ENCODE peak calls at places on chromosomes 11 and 22, in five cellular contexts. O is right atrium auricular region, X is astrocyte of the spinal cord, N is IMR-90, B is body of pancreas. W is an unnamed sample.

GRCh38 chr11:112523477-112523876 is 262.8 kb upstream of the PLET1 start:
- DNase-seq in O (peak), X (peak), N (no peak), B (peak), W (no peak)

GRCh38 chr11:85884581-85885021 is 29.4 kb downstream of the CCDC83 start:
- DNase-seq in O (no peak), X (peak), N (peak), B (no peak), W (peak)

GRCh38 chr11:93537767-93538261 is 5.4 kb downstream of the SMCO4 start:
- DNase-seq in O (peak), X (no peak), N (peak), B (no peak), W (no peak)

GRCh38 chr11:125948278-125949051 is 2.6 kb downstream of the VSIG10L2 start:
- DNase-seq in O (peak), X (no peak), N (no peak), B (no peak), W (no peak)

GRCh38 chr11:75667831-75668507 is 869 bp downstream of the MAP6 start:
- DNase-seq in O (no peak), X (peak), N (peak), B (peak), W (peak)

GRCh38 chr22:41619979-41620645 is 731 bp downstream of the DESI1 start:
- DNase-seq in O (peak), X (no peak), N (no peak), B (peak), W (no peak)

GRCh38 chr22:49790912-49791311 is 36.8 kb downstream of the BRD1 start:
- DNase-seq in O (no peak), X (no peak), N (no peak), B (no peak), W (no peak)

GRCh38 chr11:86431258-86431657 is 56.6 kb downstream of the CCDC81 start:
- DNase-seq in O (no peak), X (no peak), N (no peak), B (no peak), W (no peak)

GRCh38 chr11:15707971-15708370 is 593.2 kb downstream of the INSC start:
- DNase-seq in O (no peak), X (peak), N (peak), B (peak), W (peak)

GRCh38 chr11:82523141-82523540 is 210.5 kb downstream of the FAM181B start:
- DNase-seq in O (no peak), X (no peak), N (no peak), B (no peak), W (no peak)

GRCh38 chr11:75762885-75763284 is 5.7 kb upstream of the DGAT2 start:
- DNase-seq in O (no peak), X (no peak), N (peak), B (no peak), W (peak)

GRCh38 chr11:129204439-129204838 is 12.3 kb upstream of the ARHGAP32 start:
- DNase-seq in O (no peak), X (no peak), N (no peak), B (no peak), W (no peak)

GRCh38 chr11:34055218-34056000 is 3.9 kb downstream of the CAPRIN1 start:
- DNase-seq in O (no peak), X (no peak), N (no peak), B (no peak), W (no peak)

GRCh38 chr11:108221401-108221800 is 1.0 kb downstream of the NPAT start:
- DNase-seq in O (no peak), X (peak), N (peak), B (no peak), W (peak)

GRCh38 chr11:122796128-122796717 is 42.1 kb upstream of the CRTAM start:
- DNase-seq in O (no peak), X (no peak), N (peak), B (peak), W (peak)

GRCh38 chr11:4095509-4096230 is 1.1 kb downstream of the RRM1 start:
- DNase-seq in O (no peak), X (peak), N (peak), B (no peak), W (peak)

GRCh38 chr11:11036185-11037161 is 178.6 kb upstream of the ZBED5 start:
- DNase-seq in O (no peak), X (peak), N (peak), B (peak), W (peak)

GRCh38 chr11:12005061-12005460 is 3.4 kb downstream of the DKK3 start:
- DNase-seq in O (no peak), X (no peak), N (no peak), B (no peak), W (peak)

GRCh38 chr11:17714356-17714854 is 5.0 kb upstream of the MYOD1 start:
- DNase-seq in O (no peak), X (no peak), N (no peak), B (no peak), W (no peak)

GRCh38 chr11:12184696-12185095 is 74.3 kb downstream of the MICAL2 start:
- DNase-seq in O (no peak), X (peak), N (peak), B (no peak), W (peak)

GRCh38 chr11:69325446-69325845 is 31.5 kb downstream of the MYEOV start:
- DNase-seq in O (no peak), X (no peak), N (no peak), B (no peak), W (no peak)

DNA sequence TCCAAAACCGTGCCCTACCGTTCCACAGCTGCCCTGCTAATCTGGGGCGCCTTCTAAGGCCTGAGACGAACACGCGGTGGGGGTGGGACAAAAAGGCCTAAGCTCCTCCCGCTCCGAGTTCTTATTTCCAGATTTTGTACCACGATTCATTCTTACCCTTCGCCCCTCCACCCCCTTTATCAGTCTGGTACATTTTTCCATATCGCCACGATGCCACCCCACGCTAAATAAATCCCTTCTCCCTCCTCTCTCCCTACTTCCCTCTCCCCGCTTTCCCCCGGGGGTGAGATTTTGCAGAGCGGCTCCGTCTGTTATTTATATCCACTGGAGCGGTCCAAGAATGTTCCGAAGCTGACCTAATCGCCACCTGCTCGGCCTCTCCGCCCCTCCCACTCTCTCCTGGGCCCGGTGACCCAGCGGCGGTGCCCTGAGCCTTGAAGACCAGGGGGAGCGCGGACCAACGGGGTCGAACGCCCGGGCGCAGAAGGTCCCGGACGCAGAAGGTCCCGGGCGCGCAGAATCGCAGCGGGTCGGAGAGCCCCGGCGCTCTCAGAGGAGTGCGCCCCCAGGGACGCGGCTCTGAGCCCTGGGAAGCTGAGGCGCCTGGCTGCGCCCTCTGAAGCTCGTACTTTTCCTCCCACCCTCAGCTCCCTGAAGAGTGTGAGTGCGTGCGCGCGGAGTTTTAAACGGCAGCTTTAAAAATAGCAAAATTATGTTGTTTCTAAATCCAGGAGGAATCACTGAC is 875 bp upstream of the PACSIN3 start:
- DNase-seq in O (no peak), X (peak), N (peak), B (peak), W (peak)
- TF ChIP-seq CTCF in O (peak), X (peak), N (no peak), B (no peak), W (no peak)

DNA sequence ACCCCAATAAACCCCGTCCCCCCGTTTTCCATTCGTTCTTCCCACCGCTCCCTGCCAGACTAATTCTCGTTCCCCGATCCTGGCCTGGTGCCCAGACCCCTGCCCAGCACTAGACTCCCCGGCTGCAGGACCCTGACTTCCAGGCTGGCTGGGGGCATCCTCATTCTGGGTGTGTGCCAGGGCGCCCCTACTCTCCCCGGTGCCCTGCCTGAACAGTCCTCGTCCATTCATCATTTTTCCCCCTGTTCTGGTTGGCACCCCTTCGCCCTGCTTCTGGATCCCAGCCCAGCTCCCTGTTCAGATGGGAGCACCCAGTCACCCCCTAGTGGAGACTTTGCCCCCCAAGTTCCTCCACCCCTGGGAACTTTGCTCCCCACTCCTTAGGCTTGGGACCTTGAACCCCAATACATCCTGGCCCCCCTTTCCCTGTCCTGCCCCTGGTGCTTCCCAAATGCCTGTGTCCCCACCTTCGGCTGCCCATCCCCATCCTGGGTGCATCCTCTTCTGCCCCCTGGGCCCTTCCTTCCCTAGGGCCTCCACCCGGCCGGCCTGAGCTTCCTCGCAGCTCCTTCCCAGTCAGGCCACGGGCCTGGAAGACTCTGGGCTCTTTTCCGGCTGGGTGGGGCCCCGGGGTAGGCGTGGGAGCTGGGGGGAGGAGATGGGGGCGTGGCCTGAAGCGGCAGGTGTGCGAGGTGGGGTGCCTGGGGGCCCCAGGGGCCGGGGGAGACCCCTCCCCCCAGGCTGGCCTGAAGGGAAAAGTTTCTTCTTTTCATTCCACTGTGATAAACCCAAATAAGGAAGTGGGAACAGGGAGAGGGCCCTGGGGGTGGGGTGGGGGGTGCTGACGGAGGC is 882 bp downstream of the PLCB3 start:
- DNase-seq in O (no peak), X (no peak), N (no peak), B (peak), W (peak)
- TF ChIP-seq CTCF in O (peak), X (peak), N (peak), B (peak), W (peak)

DNA sequence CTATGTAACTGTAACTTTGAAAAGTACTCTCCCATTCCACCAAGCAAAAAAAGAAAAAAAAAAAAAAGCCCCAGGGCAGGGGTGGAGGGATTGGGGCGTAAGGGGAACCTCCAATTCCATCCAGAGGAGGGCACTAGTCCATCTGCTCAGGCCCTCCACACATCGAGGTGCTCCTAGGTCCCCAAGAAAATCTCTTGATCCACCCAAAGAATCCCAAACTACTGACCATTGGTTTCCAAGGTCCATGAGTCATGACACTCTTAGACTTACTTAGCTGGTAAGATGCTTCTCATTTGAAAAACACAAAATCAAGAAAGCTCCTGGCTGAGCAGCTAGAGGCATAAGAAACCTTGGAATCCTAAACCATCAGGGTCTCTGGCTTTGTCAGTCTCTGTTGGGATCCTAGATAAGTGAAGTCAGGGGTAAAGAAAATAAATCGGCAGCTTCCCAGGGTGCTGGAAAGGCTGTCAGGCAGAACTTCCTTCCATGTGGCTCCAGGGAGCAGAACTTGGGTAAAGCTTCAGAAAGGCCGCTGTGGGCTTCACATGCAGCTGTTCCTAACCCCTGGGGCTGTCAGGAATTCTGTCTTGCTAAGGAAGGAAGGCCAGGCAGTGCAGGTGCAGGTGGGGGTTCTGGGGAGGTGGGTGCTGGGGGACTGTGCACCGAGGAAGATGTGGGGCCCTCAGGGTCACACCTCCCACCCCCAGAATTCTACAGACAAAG is 49.4 kb upstream of the ADA2 start:
- DNase-seq in O (no peak), X (no peak), N (no peak), B (no peak), W (peak)
- TF ChIP-seq CTCF in O (peak), X (peak), N (no peak), B (no peak), W (no peak)

GRCh38 chr11:118484405-118484804 is 42.9 kb upstream of the TTC36 start:
- DNase-seq in O (no peak), X (no peak), N (no peak), B (no peak), W (no peak)

GRCh38 chr11:118488480-118489109 is 38.7 kb upstream of the TTC36 start:
- DNase-seq in O (peak), X (peak), N (peak), B (peak), W (peak)

GRCh38 chr11:118491041-118491440 is 36.2 kb upstream of the TTC36 start:
- DNase-seq in O (no peak), X (no peak), N (no peak), B (no peak), W (no peak)

DNA sequence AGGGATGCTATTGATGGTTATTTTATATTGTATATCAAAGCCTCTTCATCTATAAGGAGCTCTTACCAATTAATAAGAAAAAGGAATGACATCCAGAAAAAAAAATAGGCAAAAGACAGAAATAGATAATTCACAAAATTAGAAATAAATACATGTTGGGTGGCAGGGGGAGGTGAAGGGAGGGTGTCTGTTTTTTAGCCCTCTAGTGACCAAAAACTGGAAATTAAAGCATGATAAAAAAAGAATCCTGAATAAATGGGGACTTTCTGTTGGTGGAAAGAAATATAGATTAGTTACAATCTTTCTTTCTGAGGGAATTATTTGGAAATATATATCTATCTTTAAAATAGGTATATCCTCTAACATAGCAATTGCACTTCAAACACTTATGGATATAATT is 42.0 kb upstream of the TTC36 start:
- DNase-seq in O (no peak), X (no peak), N (no peak), B (no peak), W (peak)
- TF ChIP-seq CTCF in O (no peak), X (no peak), N (no peak), B (no peak), W (no peak)

DNA sequence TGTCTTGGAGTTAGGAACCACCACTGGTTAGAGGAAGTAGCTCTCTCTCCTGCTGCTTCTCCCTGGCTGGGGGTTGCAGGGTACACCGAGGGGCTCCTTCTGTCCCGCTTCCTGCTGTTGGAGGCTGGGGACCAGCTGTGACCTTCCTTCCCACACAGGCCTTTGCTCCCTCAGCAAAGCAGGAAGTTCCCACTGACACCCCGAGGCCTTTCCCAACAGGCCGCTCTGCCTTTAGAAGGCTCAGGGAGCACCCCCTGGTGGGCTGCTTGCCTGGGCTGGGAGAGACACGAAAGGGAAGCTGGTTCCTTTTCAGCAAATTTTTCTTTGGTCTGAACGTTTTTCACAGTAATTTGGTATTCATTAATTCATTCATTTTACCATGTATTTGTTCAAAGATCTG is 527.9 kb upstream of the B3GAT1 start:
- DNase-seq in O (no peak), X (no peak), N (no peak), B (no peak), W (no peak)
- TF ChIP-seq CTCF in O (peak), X (peak), N (no peak), B (no peak), W (no peak)